ENCODE peak calls at places on chromosomes 5 and 9, in six cellular contexts. M is H1, X is HCT116, K is HepG2, L is endothelial cell of umbilical vein, H is GM12878. J is an unnamed sample.

GRCh38 chr5:181255836-181256578 is 4.9 kb downstream of the TRIM52 start:
- DNase-seq in X (no peak), L (no peak), H (no peak), M (no peak), K (no peak), J (no peak)

GRCh38 chr9:137077010-137077747 is at the start of gene UAP1L1:
- DNase-seq in H (no peak), L (peak), X (no peak), K (no peak), M (peak), J (peak)

GRCh38 chr9:32837551-32838058 is 54.3 kb downstream of the TMEM215 start:
- DNase-seq in K (no peak), H (no peak), L (no peak), X (no peak), M (no peak), J (no peak)

GRCh38 chr9:13181652-13182051 is 97.8 kb downstream of the MPDZ start:
- DNase-seq in K (peak), M (no peak), X (no peak), H (no peak), L (no peak), J (no peak)

GRCh38 chr5:20469792-20470191 is 481.8 kb upstream of the CDH18 start:
- DNase-seq in L (no peak), K (no peak), M (no peak), H (no peak), X (no peak), J (no peak)

GRCh38 chr9:34566972-34567371 is 22.6 kb downstream of the CNTFR start:
- DNase-seq in L (no peak), H (no peak), K (no peak), M (no peak), X (no peak), J (no peak)

GRCh38 chr5:151825445-151825844 is 53.7 kb downstream of the G3BP1 start:
- DNase-seq in K (peak), L (peak), H (peak), M (peak), X (peak), J (peak)

GRCh38 chr5:150142800-150143724 is 12.6 kb downstream of the PDGFRB start:
- DNase-seq in H (no peak), X (peak), M (no peak), L (no peak), K (peak), J (peak)

GRCh38 chr9:31556667-31557463 is 827.6 kb upstream of the ACO1 start:
- DNase-seq in X (no peak), L (no peak), M (no peak), H (no peak), K (no peak), J (no peak)

GRCh38 chr9:107390319-107390718 is 99.2 kb downstream of the KLF4 start:
- DNase-seq in M (no peak), H (no peak), L (no peak), K (no peak), X (no peak), J (no peak)

GRCh38 chr5:71865202-71865601 is 146.1 kb downstream of the CARTPT start:
- DNase-seq in K (no peak), L (peak), X (no peak), H (no peak), M (no peak), J (no peak)

DNA sequence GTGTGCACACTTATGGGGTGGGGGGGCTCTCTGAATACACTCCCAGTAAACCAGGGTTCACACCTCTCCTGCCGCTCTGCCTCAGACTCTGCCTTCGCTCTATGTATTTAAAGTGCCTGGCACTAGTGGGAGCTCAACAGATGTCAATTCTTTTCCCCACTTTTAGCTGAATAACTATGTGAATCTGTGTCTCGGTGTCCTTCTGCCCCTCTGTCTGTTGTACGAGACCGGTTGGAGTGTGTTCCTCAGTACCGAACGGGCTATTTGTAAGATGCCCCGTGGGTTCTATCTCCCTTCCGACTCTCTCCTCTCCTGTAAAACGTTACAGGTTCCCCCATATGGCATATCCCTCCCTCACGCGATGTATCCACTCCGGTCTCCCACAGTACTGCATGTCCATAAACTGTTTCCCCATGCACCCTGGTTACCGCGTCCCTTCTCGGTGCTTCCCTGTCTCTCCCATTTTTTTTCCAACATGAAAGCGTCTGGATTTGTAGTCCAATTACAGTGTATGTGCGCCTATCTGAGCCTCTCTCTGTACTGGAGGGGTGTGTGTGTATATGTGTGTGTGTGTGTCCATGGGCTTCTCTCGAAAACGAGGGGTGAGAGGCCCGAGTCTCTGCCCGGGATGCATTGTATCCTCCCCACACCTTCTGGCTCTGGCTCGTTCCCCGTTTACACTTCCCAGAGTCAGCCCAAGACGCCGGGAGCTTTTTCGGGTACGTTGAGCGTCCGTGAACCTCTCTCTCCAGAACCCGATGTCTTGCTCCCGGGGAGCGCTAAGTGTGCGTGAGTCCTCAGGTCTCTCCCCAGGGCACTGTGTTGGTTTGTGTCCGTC is 1.5 kb downstream of the ELL2 start:
- DNase-seq in H (no peak), K (no peak), L (peak), M (no peak), X (no peak), J (no peak)
- TF ChIP-seq EZH2 in H (no peak), K (no peak), L (no peak), M (no peak), X (no peak), J (no peak)

GRCh38 chr9:97985058-97985861 is 2.1 kb downstream of the ANP32B start:
- DNase-seq in K (no peak), M (peak), L (peak), H (peak), X (no peak), J (no peak)

GRCh38 chr9:97982719-97983523 is at the start of gene ANP32B:
- DNase-seq in K (peak), X (peak), H (peak), M (peak), L (peak), J (peak)

GRCh38 chr9:97986466-97986865 is 3.3 kb downstream of the ANP32B start:
- DNase-seq in M (no peak), X (no peak), L (no peak), K (no peak), H (peak), J (peak)

GRCh38 chr9:97983524-97984187 is 515 bp downstream of the ANP32B start:
- DNase-seq in H (no peak), L (peak), X (no peak), K (no peak), M (peak), J (peak)

DNA sequence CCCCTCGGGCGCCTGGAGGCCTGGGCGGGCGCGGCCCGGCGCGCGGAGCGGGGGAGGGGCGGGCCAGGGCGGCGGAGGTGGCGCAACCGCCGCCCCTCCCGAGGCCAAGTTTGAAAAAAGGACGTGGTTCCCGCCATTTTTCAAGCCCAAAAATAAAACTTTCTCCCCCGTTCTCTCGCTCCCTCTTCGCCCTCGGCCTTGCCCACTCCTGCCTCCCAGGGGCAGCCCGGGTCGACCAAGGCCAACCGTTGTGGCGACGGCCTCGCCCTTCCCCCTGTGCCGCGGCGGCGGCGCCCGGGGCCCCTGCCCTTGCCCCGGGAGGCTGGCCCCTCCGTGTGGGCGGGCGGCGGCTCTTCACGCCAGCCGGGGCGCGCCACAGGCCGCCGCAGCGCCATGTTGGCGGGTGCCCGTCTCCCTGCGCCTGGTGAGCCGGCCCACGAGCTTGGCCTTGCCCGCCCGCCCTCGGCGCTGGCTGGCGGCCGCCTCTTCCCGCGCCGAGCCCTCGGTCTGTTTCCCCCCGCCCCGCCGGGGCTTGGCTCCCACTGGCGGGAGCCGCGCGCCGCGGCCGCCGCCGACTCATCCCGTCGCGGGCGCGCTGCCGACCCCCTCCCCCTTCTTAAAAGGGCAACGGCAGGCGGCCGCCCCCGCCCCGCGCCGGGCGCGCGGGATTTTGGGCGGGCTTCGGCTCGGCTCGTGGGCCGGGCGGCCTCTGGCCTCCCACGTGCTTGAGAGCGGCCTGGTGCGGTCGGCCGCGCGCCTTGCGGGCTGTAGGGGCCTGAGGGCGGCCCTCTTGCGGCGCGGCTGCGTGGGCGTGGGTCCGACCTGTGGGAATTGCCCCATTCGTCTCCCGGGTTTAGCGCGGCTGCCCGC is 1.3 kb downstream of the ANP32B start:
- DNase-seq in K (peak), H (peak), L (peak), M (peak), X (peak), J (peak)
- TF ChIP-seq POLR2A in K (peak), H (peak), L (peak), M (peak), X (no peak), J (no peak)

GRCh38 chr5:168661593-168662485 is 82.7 kb upstream of the PANK3 start:
- DNase-seq in H (no peak), X (no peak), K (no peak), L (no peak), M (no peak), J (no peak)
- TF ChIP-seq EZH2 in H (no peak), X (no peak), K (no peak), L (no peak), M (no peak), J (no peak)

GRCh38 chr9:121300283-121301119 is 32.5 kb downstream of the GSN start:
- DNase-seq in X (no peak), K (no peak), L (no peak), M (no peak), H (no peak), J (no peak)

GRCh38 chr9:121299125-121299466 is 31.1 kb downstream of the GSN start:
- DNase-seq in X (no peak), M (peak), H (no peak), K (no peak), L (peak), J (no peak)

GRCh38 chr9:121298689-121299112 is 30.7 kb downstream of the GSN start:
- DNase-seq in X (no peak), M (no peak), H (no peak), L (peak), K (peak), J (no peak)

GRCh38 chr9:121298016-121298538 is 30.1 kb downstream of the GSN start:
- DNase-seq in H (no peak), K (peak), M (no peak), X (no peak), L (no peak), J (no peak)

DNA sequence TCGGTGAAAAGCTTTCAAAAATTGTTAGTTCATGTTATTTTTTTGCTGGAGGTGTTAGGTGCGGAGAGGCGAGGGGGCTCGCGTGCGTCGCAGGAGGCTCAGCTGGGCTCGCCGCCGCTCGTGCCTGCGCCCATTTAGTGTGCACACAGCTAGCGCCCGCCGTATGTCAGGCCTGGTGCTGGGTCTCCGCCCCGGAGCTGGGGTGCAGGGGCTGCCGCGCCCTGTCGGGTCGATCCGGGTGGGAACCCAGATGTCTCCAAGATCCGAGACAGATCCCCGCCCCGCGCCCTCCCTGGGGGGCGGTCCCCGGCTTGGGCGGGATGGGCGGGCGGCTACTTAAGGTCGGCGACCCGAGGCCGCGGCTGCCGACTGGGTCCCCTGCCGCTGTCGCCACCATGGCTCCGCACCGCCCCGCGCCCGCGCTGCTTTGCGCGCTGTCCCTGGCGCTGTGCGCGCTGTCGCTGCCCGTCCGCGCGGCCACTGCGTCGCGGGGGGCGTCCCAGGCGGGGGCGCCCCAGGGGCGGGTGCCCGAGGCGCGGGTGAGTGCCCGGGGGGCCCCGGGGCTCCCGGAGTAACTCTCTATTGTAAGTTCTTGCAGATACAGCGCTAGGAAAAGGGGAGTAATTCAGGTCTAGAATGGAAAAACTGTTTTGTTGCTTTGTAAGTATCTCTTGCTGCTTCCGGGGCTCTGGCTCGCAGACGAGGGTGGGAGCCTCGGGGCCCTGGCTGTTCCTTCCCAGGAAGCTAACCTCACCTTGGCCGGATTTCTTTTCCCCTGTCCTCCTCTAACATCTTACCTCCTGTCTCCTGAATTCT is 31.7 kb downstream of the GSN start:
- DNase-seq in K (no peak), M (peak), L (peak), H (no peak), X (no peak), J (no peak)
- TF ChIP-seq POLR2A in K (no peak), M (no peak), L (peak), H (peak), X (peak), J (no peak)

GRCh38 chr9:38272710-38273109 is 119.8 kb upstream of the ALDH1B1 start:
- DNase-seq in L (no peak), X (no peak), H (no peak), K (no peak), M (no peak), J (no peak)

GRCh38 chr9:38277601-38278200 is 114.8 kb upstream of the ALDH1B1 start:
- DNase-seq in X (no peak), L (no peak), M (no peak), K (no peak), H (no peak), J (no peak)

GRCh38 chr9:38276751-38277439 is 115.6 kb upstream of the ALDH1B1 start:
- DNase-seq in L (no peak), K (no peak), M (no peak), H (no peak), X (no peak), J (no peak)

GRCh38 chr9:38271666-38272241 is 120.7 kb upstream of the ALDH1B1 start:
- DNase-seq in H (no peak), L (no peak), X (no peak), M (no peak), K (no peak), J (no peak)

DNA sequence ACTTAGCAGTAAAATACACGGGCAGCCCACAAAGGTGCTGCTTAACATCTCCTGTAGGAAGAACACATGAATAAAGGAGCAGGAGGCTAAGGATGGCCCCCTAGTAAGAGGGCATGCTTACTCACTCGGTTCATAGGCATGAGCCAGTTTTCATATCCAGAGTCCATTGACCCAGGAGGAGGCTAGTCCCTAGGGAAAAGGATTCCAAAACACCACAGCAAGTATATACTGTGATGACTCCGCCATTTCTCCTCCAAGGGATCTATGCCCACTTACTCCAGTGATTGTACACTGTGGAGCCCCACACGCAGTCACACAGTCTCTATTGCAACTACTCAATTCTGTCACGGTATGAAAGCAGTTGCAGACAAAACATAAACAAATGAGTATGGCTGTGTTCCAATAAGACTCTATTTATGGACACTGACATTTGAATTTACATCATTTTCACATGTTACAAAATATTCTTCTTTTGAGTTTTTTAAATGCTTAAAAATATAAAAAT is 117.7 kb upstream of the ALDH1B1 start:
- DNase-seq in H (no peak), M (no peak), X (no peak), L (no peak), K (no peak), J (no peak)
- TF ChIP-seq EZH2 in H (no peak), M (no peak), X (no peak), L (no peak), K (no peak), J (no peak)

J was measured in K562.